ENCODE peak calls at places on chromosomes 6 and 20, in eight cellular contexts. H, A, V, Z, P, F, T and U are unnamed samples.

GRCh38 chr6:170136541-170137175 is 154.2 kb downstream of the DLL1 start:
- DNase-seq in T (no peak), H (peak), V (no peak), A (no peak), Z (no peak), F (no peak), P (peak), U (no peak)

GRCh38 chr6:134480593-134480992 is 162.7 kb upstream of the SGK1 start:
- DNase-seq in T (no peak), Z (no peak), A (no peak), H (no peak), F (peak), P (no peak), V (no peak), U (peak)

GRCh38 chr6:15250440-15251168 is 4.7 kb downstream of the JARID2 start:
- DNase-seq in H (no peak), F (no peak), V (no peak), A (no peak), T (no peak), Z (no peak), P (no peak), U (no peak)

GRCh38 chr6:166946125-166946524 is 10.2 kb downstream of the RNASET2 start:
- DNase-seq in V (no peak), T (no peak), Z (no peak), P (no peak), F (no peak), H (no peak), A (no peak), U (no peak)

GRCh38 chr6:77451466-77451865 is 11.8 kb downstream of the HTR1B start:
- DNase-seq in H (no peak), F (no peak), A (no peak), P (no peak), T (no peak), Z (no peak), V (no peak), U (no peak)

GRCh38 chr6:84074988-84075781 is 41.6 kb downstream of the MRAP2 start:
- DNase-seq in T (peak), V (peak), F (peak), Z (no peak), H (no peak), A (no peak), P (peak), U (no peak)

GRCh38 chr6:144566868-144567615 is 281.9 kb downstream of the UTRN start:
- DNase-seq in A (no peak), P (no peak), T (no peak), V (no peak), F (peak), Z (no peak), H (no peak), U (no peak)

GRCh38 chr6:20415304-20416062 is 13.8 kb downstream of the E2F3 start:
- DNase-seq in F (no peak), A (no peak), H (no peak), P (no peak), V (no peak), T (no peak), Z (no peak), U (no peak)

GRCh38 chr20:41408131-41408789 is 41.6 kb upstream of the EMILIN3 start:
- DNase-seq in P (no peak), F (no peak), H (no peak), Z (no peak), A (no peak), T (no peak), V (no peak), U (no peak)

GRCh38 chr6:156256161-156256560 is 521.0 kb upstream of the ARID1B start:
- DNase-seq in V (no peak), H (no peak), T (no peak), Z (no peak), P (no peak), A (no peak), F (no peak), U (no peak)

GRCh38 chr20:63095718-63096654 is 89.2 kb upstream of the BHLHE23 start:
- DNase-seq in T (peak), Z (no peak), H (peak), V (no peak), P (peak), F (no peak), A (no peak), U (peak)

GRCh38 chr20:25309395-25310267 is 61.7 kb downstream of the PYGB start:
- DNase-seq in A (peak), V (peak), F (peak), H (no peak), P (no peak), T (no peak), Z (peak), U (peak)

GRCh38 chr6:147508871-147509608 is 550 bp downstream of the SAMD5 start:
- DNase-seq in F (no peak), P (no peak), Z (no peak), T (peak), A (no peak), H (peak), V (no peak), U (no peak)

GRCh38 chr6:146803601-146804000 is 204.8 kb downstream of the ADGB start:
- DNase-seq in H (peak), A (no peak), P (no peak), Z (no peak), T (no peak), F (no peak), V (no peak), U (no peak)

GRCh38 chr6:16901777-16902176 is 140.5 kb upstream of the ATXN1 start:
- DNase-seq in V (peak), P (no peak), T (no peak), A (no peak), Z (peak), H (peak), F (peak), U (peak)

DNA sequence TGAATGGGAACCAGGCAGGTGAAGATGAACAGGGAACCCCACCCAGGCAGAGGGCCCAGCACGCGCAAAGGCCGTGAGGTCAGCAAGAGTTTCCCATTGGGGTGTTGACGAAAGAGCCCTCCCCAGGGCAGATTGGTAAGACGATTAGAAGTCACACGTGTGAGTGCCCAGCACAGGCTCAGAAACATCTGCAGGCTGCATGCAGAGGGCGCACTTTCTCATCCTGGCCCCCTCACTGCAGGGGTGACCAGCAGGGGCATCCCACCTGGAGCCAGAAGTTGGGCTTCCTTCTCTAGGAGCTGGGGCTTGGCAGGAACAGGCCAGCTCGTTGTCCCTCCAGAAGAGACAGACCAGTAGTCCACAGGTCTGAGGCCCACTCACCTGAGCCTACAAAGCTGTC is 38.4 kb downstream of the VSTM2L start:
- DNase-seq in V (no peak), A (no peak), F (no peak), Z (no peak), H (no peak), P (peak), T (no peak), U (peak)
- TF ChIP-seq CTCF in V (peak), A (peak), F (no peak), Z (no peak), H (no peak), P (peak), T (no peak), U (peak)

GRCh38 chr6:45972795-45973503 is 42.7 kb downstream of the CLIC5 start:
- DNase-seq in T (no peak), P (no peak), A (no peak), F (no peak), H (no peak), V (no peak), Z (no peak), U (no peak)
- TF ChIP-seq CTCF in T (no peak), P (no peak), A (no peak), F (no peak), H (no peak), V (no peak), Z (no peak), U (no peak)

GRCh38 chr6:35412102-35412501 is 40.0 kb upstream of the FANCE start:
- DNase-seq in V (no peak), A (no peak), T (no peak), F (no peak), Z (no peak), H (no peak), P (no peak), U (no peak)

GRCh38 chr6:35413911-35414310 is 38.2 kb upstream of the FANCE start:
- DNase-seq in Z (no peak), H (no peak), T (no peak), P (no peak), F (no peak), A (no peak), V (no peak), U (no peak)

GRCh38 chr6:35417979-35418661 is 34.0 kb upstream of the FANCE start:
- DNase-seq in Z (no peak), H (no peak), P (no peak), V (no peak), F (no peak), A (no peak), T (no peak), U (no peak)

GRCh38 chr6:35419431-35419830 is 32.7 kb upstream of the FANCE start:
- DNase-seq in V (peak), A (no peak), P (no peak), F (peak), Z (no peak), H (no peak), T (no peak), U (no peak)

GRCh38 chr6:35415065-35415880 is 36.9 kb upstream of the FANCE start:
- DNase-seq in P (peak), H (peak), A (peak), T (peak), V (peak), Z (no peak), F (peak), U (peak)
- TF ChIP-seq CTCF in P (peak), H (peak), A (peak), T (peak), V (peak), Z (peak), F (peak), U (peak)

GRCh38 chr6:157982580-157983438 is 1.1 kb downstream of the SYNJ2 start:
- DNase-seq in H (peak), T (no peak), P (no peak), F (peak), Z (no peak), V (peak), A (no peak), U (peak)
- TF ChIP-seq CTCF in H (no peak), T (no peak), P (peak), F (peak), Z (peak), V (peak), A (peak), U (peak)

DNA sequence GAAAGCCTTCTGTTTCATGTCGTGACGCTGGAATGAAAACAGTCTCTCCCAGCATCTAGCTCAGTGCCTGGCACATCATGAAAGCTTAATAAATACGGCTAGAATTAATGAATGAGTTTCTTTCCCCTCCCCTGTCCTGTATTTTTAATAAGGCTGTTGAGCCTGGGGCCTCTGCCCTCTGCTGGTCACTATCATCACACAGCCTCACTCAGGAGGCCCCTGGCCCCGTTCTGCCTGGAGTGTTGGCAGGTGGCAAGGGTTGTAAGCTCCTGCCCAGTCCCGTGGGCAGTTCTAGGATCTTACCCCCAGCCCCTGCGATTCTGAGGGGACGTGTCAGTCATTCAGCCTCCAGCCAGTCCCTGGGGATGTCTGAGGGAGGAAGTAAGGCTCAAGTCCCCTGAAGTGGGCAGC is 41.4 kb downstream of the PHACTR3 start:
- DNase-seq in A (no peak), Z (no peak), V (no peak), F (peak), P (peak), H (no peak), T (no peak), U (no peak)
- TF ChIP-seq CTCF in A (no peak), Z (peak), V (no peak), F (peak), P (peak), H (no peak), T (no peak), U (peak)

GRCh38 chr20:34076952-34077351 is 35.1 kb downstream of the EIF2S2 start:
- DNase-seq in F (no peak), P (no peak), Z (no peak), H (no peak), T (no peak), A (no peak), V (no peak), U (no peak)

GRCh38 chr20:34072778-34073177 is 39.3 kb downstream of the EIF2S2 start:
- DNase-seq in T (no peak), P (no peak), H (no peak), V (no peak), Z (no peak), A (no peak), F (no peak), U (no peak)

GRCh38 chr20:34078540-34078939 is 33.5 kb downstream of the EIF2S2 start:
- DNase-seq in T (no peak), V (no peak), H (no peak), Z (no peak), A (no peak), P (no peak), F (no peak), U (no peak)

GRCh38 chr20:34074101-34074760 is 37.8 kb downstream of the EIF2S2 start:
- DNase-seq in T (no peak), F (no peak), P (no peak), A (no peak), H (no peak), V (no peak), Z (no peak), U (no peak)

DNA sequence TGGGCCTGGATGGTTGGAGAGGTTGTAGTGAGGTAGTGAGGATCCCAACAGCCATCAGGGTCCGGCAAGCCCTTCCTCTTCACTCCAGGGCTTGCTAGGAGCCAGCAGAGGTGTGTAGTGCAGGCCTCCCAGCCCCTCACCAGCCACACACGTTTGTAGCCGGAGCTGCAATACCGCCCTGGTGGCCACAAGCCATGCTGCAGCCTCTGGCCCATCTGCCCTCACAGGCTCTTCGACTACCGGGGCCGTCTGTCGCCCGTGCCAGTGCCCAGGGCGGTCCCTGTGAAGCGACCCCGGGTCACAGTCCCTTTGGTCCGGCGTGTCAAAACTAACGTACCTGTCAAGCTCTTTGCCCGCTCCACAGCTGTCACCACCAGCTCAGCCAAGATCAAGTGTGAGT is 36.4 kb downstream of the EIF2S2 start:
- DNase-seq in A (no peak), V (no peak), H (no peak), F (no peak), P (peak), Z (no peak), T (no peak), U (no peak)
- TF ChIP-seq CTCF in A (peak), V (peak), H (peak), F (no peak), P (peak), Z (peak), T (no peak), U (peak)

GRCh38 chr6:33513213-33513612 is 58.8 kb downstream of the ZBTB9 start:
- DNase-seq in P (no peak), V (no peak), F (no peak), Z (no peak), A (no peak), T (no peak), H (no peak), U (no peak)
- TF ChIP-seq CTCF in P (no peak), V (peak), F (no peak), Z (no peak), A (no peak), T (no peak), H (no peak), U (no peak)

GRCh38 chr20:50221501-50222323 is 31.1 kb downstream of the CEBPB start:
- DNase-seq in A (peak), T (peak), Z (no peak), P (no peak), V (no peak), F (peak), H (no peak), U (peak)
- TF ChIP-seq CTCF in A (no peak), T (no peak), Z (peak), P (no peak), V (no peak), F (peak), H (no peak), U (no peak)